ENCODE peak calls at places on chromosome 12, in ten cellular contexts. Q is HCT116, M is transverse colon, B is AG09319, W is choroid plexus epithelial cell, S is SK-N-SH, I is GM20000, E is GM13977, X is cardiac muscle cell, V is lower lobe of right lung. R is an unnamed sample.

GRCh38 chr12:129049917-129050316 is 196.6 kb downstream of the GLT1D1 start:
- DNase-seq in M (no peak), S (no peak), I (peak), X (no peak), B (no peak), Q (no peak), W (peak), E (no peak), V (no peak), R (no peak)

GRCh38 chr12:127145543-127145928 is 1121.4 kb upstream of the TMEM132C start:
- DNase-seq in W (no peak), E (no peak), V (no peak), Q (no peak), B (no peak), I (no peak), M (no peak), X (no peak), S (no peak), R (no peak)

GRCh38 chr12:70983692-70984091 is 63.2 kb upstream of the PTPRR start:
- DNase-seq in W (peak), M (no peak), V (no peak), Q (no peak), X (peak), I (no peak), E (no peak), S (no peak), B (no peak), R (no peak)

GRCh38 chr12:85568395-85569103 is 267.7 kb downstream of the RASSF9 start:
- DNase-seq in M (peak), V (no peak), E (no peak), I (no peak), B (no peak), X (no peak), Q (no peak), W (no peak), S (no peak), R (no peak)

GRCh38 chr12:97837401-97837800 is 374.8 kb downstream of the RMST start:
- DNase-seq in V (no peak), E (no peak), I (no peak), M (no peak), W (peak), X (peak), B (no peak), Q (no peak), S (no peak), R (no peak)

GRCh38 chr12:131604146-131604844 is 106.6 kb upstream of the SFSWAP start:
- DNase-seq in M (peak), B (no peak), X (no peak), W (peak), S (no peak), E (peak), Q (no peak), V (no peak), I (peak), R (no peak)

GRCh38 chr12:94182971-94183701 is 34.8 kb downstream of the PLXNC1 start:
- DNase-seq in V (no peak), W (no peak), I (no peak), E (no peak), S (no peak), X (peak), B (no peak), Q (no peak), M (no peak), R (no peak)

GRCh38 chr12:14219156-14219555 is 146.3 kb upstream of the ATF7IP start:
- DNase-seq in I (no peak), B (no peak), V (no peak), Q (no peak), W (no peak), S (no peak), E (no peak), M (peak), X (no peak), R (no peak)

GRCh38 chr12:10291030-10291429 is 16.6 kb upstream of the KLRD1 start:
- DNase-seq in Q (no peak), W (no peak), E (no peak), S (no peak), M (no peak), V (no peak), I (no peak), B (no peak), X (no peak), R (no peak)

GRCh38 chr12:97944576-97944975 is 482.0 kb downstream of the RMST start:
- DNase-seq in V (no peak), M (no peak), W (no peak), B (no peak), I (no peak), S (no peak), X (no peak), Q (no peak), E (no peak), R (no peak)

GRCh38 chr12:18837025-18837424 is 99.1 kb downstream of the CAPZA3 start:
- DNase-seq in Q (no peak), S (no peak), I (no peak), V (no peak), E (no peak), B (no peak), X (peak), W (no peak), M (no peak), R (no peak)

GRCh38 chr12:118098456-118098855 is 5.4 kb downstream of the VSIG10 start:
- DNase-seq in X (no peak), V (no peak), B (no peak), E (no peak), I (no peak), S (no peak), Q (no peak), M (peak), W (no peak), R (no peak)

GRCh38 chr12:131085816-131086591 is 132.3 kb downstream of the ADGRD1 start:
- DNase-seq in X (no peak), E (no peak), I (no peak), S (no peak), V (peak), W (no peak), Q (no peak), B (no peak), M (no peak), R (no peak)

GRCh38 chr12:30755395-30755762 is 628 bp upstream of the CAPRIN2 start:
- DNase-seq in E (no peak), M (no peak), Q (no peak), X (no peak), W (no peak), S (no peak), V (no peak), I (no peak), B (no peak), R (no peak)

GRCh38 chr12:27595231-27595642 is 71.2 kb downstream of the PPFIBP1 start:
- DNase-seq in X (peak), Q (no peak), W (peak), B (peak), V (no peak), M (peak), I (no peak), S (peak), E (no peak), R (no peak)

GRCh38 chr12:52575256-52575655 is 1.6 kb upstream of the KRT74 start:
- DNase-seq in W (no peak), Q (no peak), S (no peak), X (no peak), I (no peak), B (no peak), E (no peak), V (no peak), M (no peak), R (no peak)

GRCh38 chr12:1821805-1822204 is 1.4 kb downstream of the LRTM2 start:
- DNase-seq in X (peak), S (no peak), W (no peak), E (no peak), M (no peak), V (no peak), B (no peak), I (no peak), Q (no peak), R (no peak)

GRCh38 chr12:6461401-6462233 is 8.9 kb downstream of the VAMP1 start:
- DNase-seq in I (peak), M (peak), E (peak), V (peak), S (no peak), B (no peak), W (no peak), X (no peak), Q (no peak), R (no peak)

GRCh38 chr12:53726342-53726741 is 910 bp downstream of the CALCOCO1 start:
- DNase-seq in W (no peak), E (peak), Q (no peak), M (no peak), B (no peak), V (no peak), X (no peak), S (no peak), I (peak), R (no peak)

GRCh38 chr12:49370539-49370938 is 3.3 kb downstream of the SPATS2 start:
- DNase-seq in Q (no peak), E (no peak), X (no peak), V (no peak), B (no peak), I (no peak), S (no peak), W (no peak), M (no peak), R (no peak)

GRCh38 chr12:49368240-49368600 is 958 bp downstream of the SPATS2 start:
- DNase-seq in S (no peak), X (no peak), V (no peak), B (no peak), W (no peak), M (no peak), Q (no peak), I (peak), E (peak), R (no peak)

GRCh38 chr12:49366652-49367380 is 446 bp upstream of the SPATS2 start:
- DNase-seq in W (peak), M (peak), E (peak), Q (peak), B (peak), V (peak), S (peak), X (peak), I (peak), R (peak)

GRCh38 chr12:49367381-49368239 is at the start of gene SPATS2:
- DNase-seq in V (peak), W (peak), X (peak), Q (no peak), S (no peak), I (no peak), M (peak), E (no peak), B (no peak), R (no peak)

GRCh38 chr12:49369723-49370145 is 2.5 kb downstream of the SPATS2 start:
- DNase-seq in B (no peak), V (no peak), X (peak), Q (no peak), S (peak), E (peak), W (peak), I (peak), M (peak), R (no peak)
- TF ChIP-seq CTCF in B (peak), V (peak), X (peak), Q (peak), S (peak), E (peak), W (peak), I (peak), M (peak), R (no peak)

GRCh38 chr12:109900752-109901580 is 892 bp downstream of the TCHP start:
- DNase-seq in E (peak), B (no peak), M (no peak), V (no peak), W (peak), X (no peak), S (peak), I (peak), Q (no peak), R (no peak)

GRCh38 chr12:109902866-109903265 is 2.8 kb downstream of the TCHP start:
- DNase-seq in B (no peak), Q (no peak), S (no peak), M (no peak), X (no peak), I (no peak), E (no peak), W (no peak), V (no peak), R (no peak)

GRCh38 chr12:109896188-109896587 is 3.9 kb upstream of the TCHP start:
- DNase-seq in B (no peak), W (no peak), Q (no peak), V (no peak), M (no peak), E (no peak), S (no peak), X (no peak), I (no peak), R (no peak)

GRCh38 chr12:109897029-109897428 is 3.0 kb upstream of the TCHP start:
- DNase-seq in W (no peak), S (no peak), I (no peak), Q (no peak), X (no peak), M (no peak), B (no peak), V (no peak), E (no peak), R (no peak)

DNA sequence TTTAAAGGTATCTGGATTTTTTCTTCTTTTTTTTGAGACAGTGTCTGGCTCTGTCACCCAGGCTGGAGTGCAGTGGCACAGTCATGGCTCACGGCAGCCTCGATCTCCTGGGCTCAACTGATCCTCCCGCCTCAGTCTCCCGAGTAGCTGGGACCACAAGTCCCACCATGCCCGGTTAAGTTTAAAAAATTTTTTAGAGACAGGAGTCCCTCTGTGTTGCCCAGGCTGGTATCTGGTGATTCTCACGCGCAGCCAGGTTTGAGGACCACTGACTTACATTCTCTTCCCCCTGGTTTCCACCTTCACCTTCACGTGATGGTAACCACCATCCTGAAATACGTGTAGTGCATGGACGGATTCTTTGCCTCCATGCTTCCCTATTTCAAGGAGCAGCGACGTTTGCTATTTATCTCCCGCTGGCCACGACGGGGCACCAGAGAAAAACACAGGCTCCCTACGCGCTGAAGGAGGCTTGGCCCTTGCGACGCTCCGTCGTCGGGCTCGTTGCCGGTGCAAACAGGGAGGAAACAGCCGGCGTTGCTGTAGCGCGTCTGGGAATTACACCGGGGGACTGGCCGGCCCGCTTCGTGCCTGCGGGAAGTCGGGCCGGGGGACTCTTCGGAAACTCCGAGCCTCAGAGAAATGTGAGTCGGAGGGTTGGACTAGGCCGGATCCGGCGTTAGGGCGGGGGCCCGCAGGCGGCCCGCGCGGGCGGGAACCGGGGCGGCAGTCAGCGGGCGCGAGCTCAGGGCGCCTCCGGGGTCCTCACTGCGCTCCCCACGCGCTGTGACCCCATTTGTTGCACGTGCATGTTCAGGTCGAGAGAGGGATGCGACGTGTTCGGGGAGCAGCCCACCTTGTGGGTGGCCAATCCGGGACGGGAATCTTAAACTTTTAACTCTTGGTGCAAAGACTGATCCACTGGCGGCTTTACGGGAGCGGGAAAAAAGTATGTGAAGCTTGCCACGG is at the start of gene TCHP:
- DNase-seq in E (peak), I (peak), M (peak), V (peak), Q (peak), S (peak), X (peak), B (peak), W (peak), R (peak)
- TF ChIP-seq CTCF in E (peak), I (peak), M (no peak), V (peak), Q (peak), S (peak), X (peak), B (peak), W (peak), R (peak)

GRCh38 chr12:40551466-40551865 is 140.8 kb upstream of the CNTN1 start:
- DNase-seq in S (no peak), X (no peak), W (no peak), V (no peak), Q (no peak), M (no peak), E (no peak), B (no peak), I (no peak), R (no peak)

GRCh38 chr12:40557980-40558379 is 134.3 kb upstream of the CNTN1 start:
- DNase-seq in S (no peak), Q (no peak), V (no peak), B (no peak), I (no peak), E (no peak), M (no peak), W (no peak), X (no peak), R (no peak)

DNA sequence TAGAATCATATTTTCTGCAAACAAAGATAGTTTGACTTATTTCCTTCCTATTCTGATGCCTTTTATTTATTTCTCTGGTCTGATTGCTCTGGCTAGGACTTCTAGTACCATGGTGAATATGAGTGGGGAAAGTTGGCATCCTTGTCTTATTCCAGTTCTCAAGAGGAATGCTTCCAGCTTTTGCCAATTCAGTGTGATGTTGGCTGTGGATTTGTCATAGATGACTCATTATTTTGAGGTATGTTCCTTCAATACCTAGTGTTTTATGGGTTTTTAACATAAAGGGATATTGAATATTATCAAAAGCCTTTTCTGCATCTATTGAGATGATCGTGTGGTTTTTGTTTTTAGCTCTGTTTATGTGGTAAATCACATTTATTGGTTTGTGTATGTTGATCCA is 139.4 kb upstream of the CNTN1 start:
- DNase-seq in B (no peak), E (no peak), S (no peak), V (no peak), M (no peak), W (no peak), X (no peak), Q (no peak), I (no peak), R (no peak)
- TF ChIP-seq CTCF in B (no peak), E (no peak), S (no peak), V (no peak), M (no peak), W (no peak), X (no peak), Q (no peak), I (no peak), R (no peak)

GRCh38 chr12:46265102-46265501 is 3.7 kb downstream of the SLC38A1 start:
- DNase-seq in V (no peak), B (no peak), M (no peak), Q (no peak), I (no peak), X (no peak), S (no peak), E (no peak), W (no peak), R (no peak)

GRCh38 chr12:46261658-46262057 is 7.2 kb downstream of the SLC38A1 start:
- DNase-seq in V (no peak), S (no peak), Q (no peak), W (no peak), M (no peak), E (no peak), B (no peak), X (no peak), I (no peak), R (no peak)

GRCh38 chr12:46264057-46264456 is 4.8 kb downstream of the SLC38A1 start:
- DNase-seq in W (peak), M (no peak), S (no peak), E (peak), V (no peak), I (no peak), B (no peak), Q (no peak), X (no peak), R (no peak)

GRCh38 chr12:46265734-46266133 is 3.1 kb downstream of the SLC38A1 start:
- DNase-seq in E (peak), M (no peak), X (no peak), I (peak), V (no peak), S (no peak), W (no peak), B (no peak), Q (no peak), R (no peak)

DNA sequence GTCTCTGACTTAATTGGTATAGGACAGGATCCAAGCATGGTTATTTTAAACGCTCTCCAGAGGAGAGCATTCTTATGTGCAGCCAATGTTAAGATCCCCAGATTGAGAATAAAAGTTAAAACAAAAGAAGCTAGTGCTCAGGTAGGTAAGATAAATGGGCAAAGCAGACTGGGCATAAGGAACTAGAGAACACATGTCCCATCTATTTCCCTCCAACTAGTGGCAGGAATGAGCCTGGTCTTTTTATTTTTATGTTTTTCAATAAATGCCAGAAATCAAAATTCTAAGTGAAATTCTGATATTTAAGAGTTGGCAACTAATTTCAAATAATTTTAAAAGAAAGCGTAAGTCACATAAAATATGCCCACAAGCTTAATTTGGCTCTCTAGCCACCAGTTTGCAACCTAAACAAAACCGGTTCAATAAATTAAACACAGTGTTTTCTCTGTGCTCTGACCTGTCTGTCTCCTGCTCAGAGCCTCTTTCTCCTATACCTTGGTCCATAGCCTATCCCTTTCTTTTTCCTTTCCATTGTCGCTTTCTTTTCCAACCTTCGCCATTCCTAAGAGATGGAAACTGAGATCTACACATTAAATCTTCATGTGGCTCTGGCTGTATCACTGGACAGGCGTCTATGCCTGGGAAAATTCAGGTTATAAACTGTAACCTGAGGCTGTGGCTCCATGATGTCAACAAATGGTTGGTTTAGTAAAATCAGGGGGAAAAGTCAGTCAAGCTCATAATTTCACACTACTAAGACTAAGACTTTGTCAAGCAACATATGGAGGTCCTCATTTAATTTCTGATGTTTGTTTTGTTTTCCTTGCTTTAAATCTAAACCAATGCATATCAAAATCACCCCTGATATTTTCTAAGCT is 5.5 kb downstream of the SLC38A1 start:
- DNase-seq in V (no peak), M (no peak), S (no peak), Q (no peak), X (no peak), W (no peak), I (no peak), E (no peak), B (no peak), R (no peak)
- TF ChIP-seq CTCF in V (no peak), M (peak), S (peak), Q (peak), X (peak), W (peak), I (no peak), E (no peak), B (peak), R (no peak)

DNA sequence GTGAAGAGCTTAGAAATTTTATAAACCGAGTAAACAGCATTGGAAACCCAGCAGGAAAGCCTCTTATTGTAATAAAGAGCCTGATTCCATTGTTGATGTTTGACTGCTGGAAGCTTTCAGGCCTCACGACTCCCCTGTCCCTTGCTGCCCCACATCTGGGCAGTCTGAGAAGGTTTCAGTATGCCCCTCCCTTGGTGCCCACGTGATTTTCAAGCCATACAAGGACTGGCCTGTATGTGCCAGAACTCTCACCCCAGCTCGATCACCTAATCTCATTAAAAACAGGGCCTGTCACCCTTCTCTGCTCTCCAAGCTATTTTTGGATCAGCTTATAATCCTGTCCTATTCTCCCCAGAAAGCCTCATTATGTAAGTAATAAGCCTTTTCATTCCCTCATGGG is 7.5 kb upstream of the PYROXD1 start:
- DNase-seq in E (no peak), V (no peak), W (no peak), S (no peak), X (no peak), M (no peak), B (no peak), I (no peak), Q (no peak), R (no peak)
- TF ChIP-seq CTCF in E (no peak), V (no peak), W (no peak), S (no peak), X (no peak), M (no peak), B (no peak), I (no peak), Q (no peak), R (no peak)

GRCh38 chr12:16121953-16122352 is 155.5 kb downstream of the SLC15A5 start:
- DNase-seq in Q (no peak), M (no peak), S (no peak), V (no peak), X (no peak), B (no peak), I (no peak), E (no peak), W (no peak), R (no peak)
- TF ChIP-seq CTCF in Q (peak), M (no peak), S (no peak), V (no peak), X (no peak), B (no peak), I (no peak), E (peak), W (no peak), R (no peak)

R was measured in D721Med.